ENCODE peak calls at places on chromosome 2, in nine cellular contexts. U is iris pigment epithelial cell, X is MV-4-11, J is endothelial cell, L is NCI-H1105 treated with DMSO at 0.1 percent for 48 hours, O is GM20000, Q is NCI-H1436, R is cardiac muscle cell, E is T-helper 1 cell. W is an unnamed sample.
A peak's percentile ranks its signal among the peaks of the same experiment; 100 is the strongest.

GRCh38 chr2:29001791-29002190 is 20.7 kb downstream of the TOGARAM2 start:
- DNase-seq in U (no peak), X (no peak), J (no peak), L (no peak), O (no peak), Q (no peak), R (no peak), E (no peak), W (no peak)

GRCh38 chr2:96409543-96410184 is 74.1 kb downstream of the NCAPH start:
- DNase-seq in U (no peak), X (no peak), J (no peak), L (peak; percentile 83), O (no peak), Q (no peak), R (peak; percentile 73), E (no peak), W (no peak)

GRCh38 chr2:164606557-164606956 is 14.7 kb downstream of the GRB14 start:
- DNase-seq in U (peak; percentile 23), X (no peak), J (no peak), L (no peak), O (no peak), Q (no peak), R (no peak), E (no peak), W (no peak)

GRCh38 chr2:75002007-75002406 is 43.6 kb downstream of the POLE4 start:
- DNase-seq in U (peak; percentile 57), X (no peak), J (no peak), L (no peak), O (no peak), Q (no peak), R (peak; percentile 87), E (no peak), W (no peak)

GRCh38 chr2:205778326-205778725 is 96.0 kb downstream of the NRP2 start:
- DNase-seq in U (no peak), X (no peak), J (no peak), L (no peak), O (no peak), Q (no peak), R (no peak), E (no peak), W (no peak)

GRCh38 chr2:216308532-216308931 is 63.8 kb downstream of the MARCHF4 start:
- DNase-seq in U (no peak), X (peak; percentile 44), J (no peak), L (peak; percentile 44), O (no peak), Q (no peak), R (no peak), E (no peak), W (peak; percentile 48)

GRCh38 chr2:25279091-25279651 is 62.6 kb downstream of the DNMT3A start:
- DNase-seq in U (no peak), X (peak; percentile 95), J (no peak), L (peak; percentile 87), O (peak; percentile 86), Q (no peak), R (peak; percentile 47), E (no peak), W (peak; percentile 71)

GRCh38 chr2:28294451-28294850 is 98.2 kb upstream of the FOSL2 start:
- DNase-seq in U (no peak), X (no peak), J (no peak), L (no peak), O (no peak), Q (no peak), R (no peak), E (no peak), W (no peak)

GRCh38 chr2:85243101-85244072 is 84.4 kb downstream of the TGOLN2 start:
- DNase-seq in U (no peak), X (peak; percentile 17), J (peak; percentile 72), L (peak; percentile 11), O (peak; percentile 25), Q (peak; percentile 57), R (peak; percentile 46), E (peak; percentile 3), W (peak; percentile 40)

GRCh38 chr2:188199716-188200128 is 92.0 kb upstream of the GULP1 start:
- DNase-seq in U (peak; percentile 84), X (no peak), J (no peak), L (no peak), O (no peak), Q (no peak), R (peak; percentile 75), E (no peak), W (no peak)

W was measured in KBM-7.